ENCODE peak calls at places on chromosome 1, in four cellular contexts. One of them, this sample, is unnamed.

GRCh38 chr1:224304767-224305166 is 25.2 kb downstream of the NVL start:
- DNase-seq in AG10803: no peak
- DNase-seq in skeletal muscle cell: no peak
- DNase-seq in stimulated activated CD8-positive, alpha-beta memory T cell treated with anti-CD3 and anti-CD28 coated beads, Interleukin-2, amount 100 ng/mL, for 48 hours: no peak
- DNase-seq in this sample: no peak

GRCh38 chr1:243236604-243237252 is 18.4 kb downstream of the CEP170 start:
- DNase-seq in AG10803: no peak
- DNase-seq in stimulated activated CD8-positive, alpha-beta memory T cell treated with anti-CD3 and anti-CD28 coated beads, Interleukin-2, amount 100 ng/mL, for 48 hours: no peak
- DNase-seq in skeletal muscle cell: no peak
- DNase-seq in this sample: no peak

GRCh38 chr1:175221548-175222175 is 29.1 kb upstream of the KIAA0040 start:
- DNase-seq in AG10803: no peak
- DNase-seq in skeletal muscle cell: no peak
- DNase-seq in stimulated activated CD8-positive, alpha-beta memory T cell treated with anti-CD3 and anti-CD28 coated beads, Interleukin-2, amount 100 ng/mL, for 48 hours: no peak
- DNase-seq in this sample: peak

GRCh38 chr1:100246738-100247137 is 2.9 kb downstream of the DBT start:
- DNase-seq in skeletal muscle cell: no peak
- DNase-seq in stimulated activated CD8-positive, alpha-beta memory T cell treated with anti-CD3 and anti-CD28 coated beads, Interleukin-2, amount 100 ng/mL, for 48 hours: no peak
- DNase-seq in AG10803: no peak
- DNase-seq in this sample: no peak

GRCh38 chr1:93435443-93435842 is 12.5 kb upstream of the FNBP1L start:
- DNase-seq in stimulated activated CD8-positive, alpha-beta memory T cell treated with anti-CD3 and anti-CD28 coated beads, Interleukin-2, amount 100 ng/mL, for 48 hours: no peak
- DNase-seq in skeletal muscle cell: no peak
- DNase-seq in AG10803: no peak
- DNase-seq in this sample: no peak

GRCh38 chr1:77543822-77544448 is 138.5 kb downstream of the ZZZ3 start:
- DNase-seq in AG10803: no peak
- DNase-seq in skeletal muscle cell: no peak
- DNase-seq in stimulated activated CD8-positive, alpha-beta memory T cell treated with anti-CD3 and anti-CD28 coated beads, Interleukin-2, amount 100 ng/mL, for 48 hours: no peak
- DNase-seq in this sample: peak

GRCh38 chr1:244049142-244049968 is 1.7 kb upstream of the ZBTB18 start:
- DNase-seq in stimulated activated CD8-positive, alpha-beta memory T cell treated with anti-CD3 and anti-CD28 coated beads, Interleukin-2, amount 100 ng/mL, for 48 hours: peak
- DNase-seq in skeletal muscle cell: no peak
- DNase-seq in AG10803: no peak
- DNase-seq in this sample: peak

GRCh38 chr1:1990222-1990621 is 13.4 kb downstream of the CFAP74 start:
- DNase-seq in AG10803: peak
- DNase-seq in stimulated activated CD8-positive, alpha-beta memory T cell treated with anti-CD3 and anti-CD28 coated beads, Interleukin-2, amount 100 ng/mL, for 48 hours: no peak
- DNase-seq in skeletal muscle cell: no peak
- DNase-seq in this sample: peak

GRCh38 chr1:204419064-204419403 is 7.4 kb upstream of the PPP1R15B start:
- DNase-seq in AG10803: peak
- DNase-seq in skeletal muscle cell: no peak
- DNase-seq in stimulated activated CD8-positive, alpha-beta memory T cell treated with anti-CD3 and anti-CD28 coated beads, Interleukin-2, amount 100 ng/mL, for 48 hours: no peak
- DNase-seq in this sample: peak

GRCh38 chr1:2151252-2151651 is 43.3 kb downstream of the FAAP20 start:
- DNase-seq in stimulated activated CD8-positive, alpha-beta memory T cell treated with anti-CD3 and anti-CD28 coated beads, Interleukin-2, amount 100 ng/mL, for 48 hours: no peak
- DNase-seq in AG10803: no peak
- DNase-seq in skeletal muscle cell: no peak
- DNase-seq in this sample: no peak

GRCh38 chr1:31348449-31348848 is 24.4 kb downstream of the FABP3 start:
- DNase-seq in skeletal muscle cell: no peak
- DNase-seq in stimulated activated CD8-positive, alpha-beta memory T cell treated with anti-CD3 and anti-CD28 coated beads, Interleukin-2, amount 100 ng/mL, for 48 hours: no peak
- DNase-seq in AG10803: no peak
- DNase-seq in this sample: no peak

GRCh38 chr1:13593511-13594131 is 10.0 kb downstream of the PDPN start:
- DNase-seq in skeletal muscle cell: peak
- DNase-seq in AG10803: peak
- DNase-seq in stimulated activated CD8-positive, alpha-beta memory T cell treated with anti-CD3 and anti-CD28 coated beads, Interleukin-2, amount 100 ng/mL, for 48 hours: no peak
- DNase-seq in this sample: no peak

GRCh38 chr1:18602533-18603211 is 28.0 kb upstream of the PAX7 start:
- DNase-seq in skeletal muscle cell: no peak
- DNase-seq in AG10803: no peak
- DNase-seq in stimulated activated CD8-positive, alpha-beta memory T cell treated with anti-CD3 and anti-CD28 coated beads, Interleukin-2, amount 100 ng/mL, for 48 hours: no peak
- DNase-seq in this sample: no peak

GRCh38 chr1:23083714-23084480 is 64.6 kb downstream of the KDM1A start:
- DNase-seq in skeletal muscle cell: no peak
- DNase-seq in AG10803: no peak
- DNase-seq in stimulated activated CD8-positive, alpha-beta memory T cell treated with anti-CD3 and anti-CD28 coated beads, Interleukin-2, amount 100 ng/mL, for 48 hours: no peak
- DNase-seq in this sample: no peak

GRCh38 chr1:156639601-156640101 is 2.3 kb upstream of the BCAN start:
- DNase-seq in AG10803: no peak
- DNase-seq in stimulated activated CD8-positive, alpha-beta memory T cell treated with anti-CD3 and anti-CD28 coated beads, Interleukin-2, amount 100 ng/mL, for 48 hours: no peak
- DNase-seq in skeletal muscle cell: no peak
- DNase-seq in this sample: no peak

GRCh38 chr1:204821476-204821875 is 49.2 kb upstream of the NFASC start:
- DNase-seq in AG10803: no peak
- DNase-seq in skeletal muscle cell: no peak
- DNase-seq in stimulated activated CD8-positive, alpha-beta memory T cell treated with anti-CD3 and anti-CD28 coated beads, Interleukin-2, amount 100 ng/mL, for 48 hours: no peak
- DNase-seq in this sample: no peak

GRCh38 chr1:154404984-154405761 is at the start of gene IL6R:
- DNase-seq in skeletal muscle cell: peak
- DNase-seq in stimulated activated CD8-positive, alpha-beta memory T cell treated with anti-CD3 and anti-CD28 coated beads, Interleukin-2, amount 100 ng/mL, for 48 hours: peak
- DNase-seq in AG10803: peak
- DNase-seq in this sample: peak

GRCh38 chr1:43822040-43822439 is 111.6 kb upstream of the ARTN start:
- DNase-seq in AG10803: peak
- DNase-seq in skeletal muscle cell: peak
- DNase-seq in stimulated activated CD8-positive, alpha-beta memory T cell treated with anti-CD3 and anti-CD28 coated beads, Interleukin-2, amount 100 ng/mL, for 48 hours: no peak
- DNase-seq in this sample: peak

GRCh38 chr1:180623579-180624347 is 8.1 kb upstream of the XPR1 start:
- DNase-seq in stimulated activated CD8-positive, alpha-beta memory T cell treated with anti-CD3 and anti-CD28 coated beads, Interleukin-2, amount 100 ng/mL, for 48 hours: no peak
- DNase-seq in skeletal muscle cell: no peak
- DNase-seq in AG10803: peak
- DNase-seq in this sample: peak

GRCh38 chr1:227770812-227771211 is 35.6 kb downstream of the SNAP47 start:
- DNase-seq in stimulated activated CD8-positive, alpha-beta memory T cell treated with anti-CD3 and anti-CD28 coated beads, Interleukin-2, amount 100 ng/mL, for 48 hours: no peak
- DNase-seq in AG10803: no peak
- DNase-seq in skeletal muscle cell: no peak
- DNase-seq in this sample: no peak

GRCh38 chr1:156571261-156571958 is 955 bp downstream of the IQGAP3 start:
- DNase-seq in AG10803: peak
- DNase-seq in skeletal muscle cell: peak
- DNase-seq in stimulated activated CD8-positive, alpha-beta memory T cell treated with anti-CD3 and anti-CD28 coated beads, Interleukin-2, amount 100 ng/mL, for 48 hours: no peak
- DNase-seq in this sample: peak

GRCh38 chr1:43766818-43767525 is 59.6 kb downstream of the ST3GAL3 start:
- DNase-seq in skeletal muscle cell: peak
- DNase-seq in stimulated activated CD8-positive, alpha-beta memory T cell treated with anti-CD3 and anti-CD28 coated beads, Interleukin-2, amount 100 ng/mL, for 48 hours: no peak
- DNase-seq in AG10803: peak
- DNase-seq in this sample: no peak

GRCh38 chr1:115762792-115763191 is 5.7 kb downstream of the CASQ2 start:
- DNase-seq in stimulated activated CD8-positive, alpha-beta memory T cell treated with anti-CD3 and anti-CD28 coated beads, Interleukin-2, amount 100 ng/mL, for 48 hours: no peak
- DNase-seq in AG10803: no peak
- DNase-seq in skeletal muscle cell: no peak
- DNase-seq in this sample: no peak

GRCh38 chr1:147647796-147648633 is 22.3 kb downstream of the ACP6 start:
- DNase-seq in skeletal muscle cell: no peak
- DNase-seq in stimulated activated CD8-positive, alpha-beta memory T cell treated with anti-CD3 and anti-CD28 coated beads, Interleukin-2, amount 100 ng/mL, for 48 hours: no peak
- DNase-seq in AG10803: no peak
- DNase-seq in this sample: no peak

GRCh38 chr1:228370941-228371740 is 35.5 kb downstream of the TRIM11 start:
- DNase-seq in AG10803: no peak
- DNase-seq in skeletal muscle cell: no peak
- DNase-seq in stimulated activated CD8-positive, alpha-beta memory T cell treated with anti-CD3 and anti-CD28 coated beads, Interleukin-2, amount 100 ng/mL, for 48 hours: no peak
- DNase-seq in this sample: no peak